ENCODE peak calls at places on chromosomes 16 and 17, in five cellular contexts. One of them, this sample, is unnamed. For H3K27me3, the result is how much of the 10 kb centered on the place peaks cover.

GRCh38 chr17:36591434-36592315 is at the start of gene DHRS11:
- DNase-seq in heart right ventricle: peak
- DNase-seq in stomach: peak
- DNase-seq in ovary: peak
- DNase-seq in PC-3: peak
- DNase-seq in this sample: peak

GRCh38 chr17:11564483-11565380 is 33.5 kb upstream of the DNAH9 start:
- DNase-seq in stomach: no peak
- DNase-seq in ovary: no peak
- DNase-seq in heart right ventricle: no peak
- DNase-seq in PC-3: no peak
- DNase-seq in this sample: no peak

GRCh38 chr17:48441231-48441711 is 11.3 kb upstream of the SKAP1 start:
- DNase-seq in PC-3: no peak
- DNase-seq in heart right ventricle: no peak
- DNase-seq in ovary: no peak
- DNase-seq in stomach: no peak
- DNase-seq in this sample: no peak

GRCh38 chr16:81634380-81635121 is 144.5 kb upstream of the PLCG2 start:
- DNase-seq in heart right ventricle: no peak
- DNase-seq in PC-3: no peak
- DNase-seq in ovary: no peak
- DNase-seq in stomach: no peak
- DNase-seq in this sample: no peak

GRCh38 chr17:16287563-16288027 is 65.7 kb downstream of the CENPV start:
- DNase-seq in PC-3: peak
- DNase-seq in heart right ventricle: no peak
- DNase-seq in stomach: peak
- DNase-seq in ovary: no peak
- DNase-seq in this sample: no peak

GRCh38 chr17:40810505-40810904 is 10.7 kb upstream of the KRT28 start:
- DNase-seq in stomach: no peak
- DNase-seq in heart right ventricle: no peak
- DNase-seq in ovary: no peak
- DNase-seq in PC-3: peak
- DNase-seq in this sample: no peak

GRCh38 chr16:9723136-9723535 is 459.1 kb downstream of the GRIN2A start:
- DNase-seq in stomach: no peak
- DNase-seq in heart right ventricle: no peak
- DNase-seq in PC-3: no peak
- DNase-seq in ovary: no peak
- DNase-seq in this sample: no peak

GRCh38 chr17:33046361-33047255 is 55.0 kb downstream of the SPACA3 start:
- DNase-seq in PC-3: no peak
- DNase-seq in ovary: no peak
- DNase-seq in stomach: no peak
- DNase-seq in heart right ventricle: no peak
- DNase-seq in this sample: no peak

GRCh38 chr17:18041776-18042175 is 2.6 kb downstream of the GID4 start:
- DNase-seq in PC-3: peak
- DNase-seq in stomach: no peak
- DNase-seq in heart right ventricle: no peak
- DNase-seq in ovary: no peak
- DNase-seq in this sample: peak

GRCh38 chr16:10668322-10669045 is 26.2 kb downstream of the TEKT5 start:
- DNase-seq in PC-3: peak
- DNase-seq in ovary: no peak
- DNase-seq in heart right ventricle: peak
- DNase-seq in stomach: peak
- DNase-seq in this sample: no peak

GRCh38 chr17:10102817-10103216 is 95.6 kb downstream of the GAS7 start:
- DNase-seq in stomach: no peak
- DNase-seq in heart right ventricle: no peak
- DNase-seq in PC-3: no peak
- DNase-seq in ovary: no peak
- DNase-seq in this sample: no peak

GRCh38 chr17:79618383-79619067 is 7.7 kb upstream of the RBFOX3 start:
- DNase-seq in PC-3: no peak
- DNase-seq in stomach: no peak
- DNase-seq in ovary: no peak
- DNase-seq in heart right ventricle: no peak
- DNase-seq in this sample: peak

GRCh38 chr17:79617740-79618382 is 7.0 kb upstream of the RBFOX3 start:
- DNase-seq in PC-3: no peak
- DNase-seq in stomach: no peak
- DNase-seq in heart right ventricle: no peak
- DNase-seq in ovary: no peak
- DNase-seq in this sample: no peak

GRCh38 chr17:79616801-79617200 is 6.0 kb upstream of the RBFOX3 start:
- DNase-seq in PC-3: no peak
- DNase-seq in ovary: no peak
- DNase-seq in heart right ventricle: no peak
- DNase-seq in stomach: no peak
- DNase-seq in this sample: peak

GRCh38 chr17:79615926-79616325 is 5.1 kb upstream of the RBFOX3 start:
- DNase-seq in PC-3: no peak
- DNase-seq in ovary: no peak
- DNase-seq in heart right ventricle: no peak
- DNase-seq in stomach: no peak
- DNase-seq in this sample: peak

GRCh38 chr17:79617304-79617703 is 6.5 kb upstream of the RBFOX3 start:
- DNase-seq in heart right ventricle: no peak
- DNase-seq in ovary: no peak
- DNase-seq in PC-3: no peak
- DNase-seq in stomach: no peak
- DNase-seq in this sample: no peak
- H3K27me3 ChIP-seq in heart right ventricle: under half
- H3K27me3 ChIP-seq in ovary: under half
- H3K27me3 ChIP-seq in PC-3: half or more
- H3K27me3 ChIP-seq in stomach: half or more
- H3K27me3 ChIP-seq in this sample: under half

DNA sequence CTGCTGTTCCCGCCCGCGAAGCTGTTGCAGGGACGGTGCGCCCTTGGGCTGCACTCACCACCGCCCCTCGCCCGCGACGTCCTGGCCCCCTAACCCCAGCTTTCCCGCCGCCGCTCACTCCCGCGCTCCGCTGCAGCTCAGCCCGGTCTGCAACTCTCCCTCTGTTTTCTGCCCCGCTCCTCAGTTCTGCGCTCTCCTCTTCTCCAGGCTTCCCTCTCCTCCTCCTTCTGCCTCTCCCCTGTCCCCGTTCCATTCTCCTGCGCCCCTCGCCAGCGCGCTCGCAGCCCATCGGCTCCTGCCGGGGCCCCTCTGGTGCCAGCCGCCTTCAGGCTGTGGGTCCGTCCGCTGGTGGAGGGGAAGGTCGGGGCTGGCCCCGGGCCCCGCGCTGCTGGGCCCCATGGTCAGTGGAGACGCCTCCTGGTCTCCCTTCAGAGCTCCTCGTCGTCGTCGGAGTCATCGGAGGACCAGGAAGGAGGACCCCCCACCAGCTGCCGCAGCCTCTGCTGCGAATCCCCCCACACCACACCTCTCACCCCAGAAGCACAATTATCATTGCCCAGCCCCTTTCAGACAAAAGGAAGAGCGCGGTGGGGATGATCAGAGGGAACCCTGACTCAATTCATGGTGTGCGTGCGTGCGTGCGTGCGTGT is 223.2 kb upstream of the FOXF1 start:
- DNase-seq in ovary: no peak
- DNase-seq in PC-3: no peak
- DNase-seq in stomach: no peak
- DNase-seq in heart right ventricle: no peak
- DNase-seq in this sample: no peak
- H3K27me3 ChIP-seq in ovary: under half
- H3K27me3 ChIP-seq in PC-3: half or more
- H3K27me3 ChIP-seq in stomach: half or more
- H3K27me3 ChIP-seq in heart right ventricle: under half
- H3K27me3 ChIP-seq in this sample: half or more

GRCh38 chr16:87602005-87602790 is at the start of gene JPH3:
- DNase-seq in stomach: no peak
- DNase-seq in heart right ventricle: no peak
- DNase-seq in ovary: no peak
- DNase-seq in PC-3: no peak
- DNase-seq in this sample: no peak
- H3K27me3 ChIP-seq in stomach: half or more
- H3K27me3 ChIP-seq in heart right ventricle: under half
- H3K27me3 ChIP-seq in ovary: under half
- H3K27me3 ChIP-seq in PC-3: half or more
- H3K27me3 ChIP-seq in this sample: under half

GRCh38 chr17:38592487-38592886 is 13.3 kb downstream of the SRCIN1 start:
- DNase-seq in PC-3: peak
- DNase-seq in ovary: no peak
- DNase-seq in heart right ventricle: no peak
- DNase-seq in stomach: no peak
- DNase-seq in this sample: no peak
- H3K27me3 ChIP-seq in PC-3: under half
- H3K27me3 ChIP-seq in ovary: under half
- H3K27me3 ChIP-seq in heart right ventricle: under half
- H3K27me3 ChIP-seq in stomach: half or more
- H3K27me3 ChIP-seq in this sample: under half

GRCh38 chr17:35515027-35515426 is 22.5 kb downstream of the SLFN12L start:
- DNase-seq in ovary: no peak
- DNase-seq in stomach: no peak
- DNase-seq in heart right ventricle: no peak
- DNase-seq in PC-3: no peak
- DNase-seq in this sample: no peak
- H3K27me3 ChIP-seq in ovary: under half
- H3K27me3 ChIP-seq in stomach: under half
- H3K27me3 ChIP-seq in heart right ventricle: under half
- H3K27me3 ChIP-seq in PC-3: under half
- H3K27me3 ChIP-seq in this sample: under half